ENCODE peak calls at places on chromosomes 4 and X, in four cellular contexts. D is GM23248, A is transverse colon, V is HS-5. W is an unnamed sample.

GRCh38 chr4:76208005-76208765 is 5.4 kb downstream of the SCARB2 start:
- DNase-seq in V (peak), D (peak), A (peak), W (peak)

GRCh38 chr4:1044469-1045192 is 33.2 kb downstream of the FGFRL1 start:
- DNase-seq in V (no peak), D (no peak), A (no peak), W (peak)

GRCh38 chr4:165476214-165477098 is 97.6 kb downstream of the CPE start:
- DNase-seq in V (no peak), A (no peak), D (peak), W (no peak)

GRCh38 chr4:37561803-37562207 is 124.4 kb downstream of the RELL1 start:
- DNase-seq in D (peak), A (no peak), V (peak), W (no peak)

GRCh38 chrX:134670241-134670811 is 12.1 kb upstream of the PLAC1 start:
- DNase-seq in D (peak), A (no peak), V (peak), W (peak)

GRCh38 chr4:153418581-153418980 is 47.6 kb upstream of the TMEM131L start:
- DNase-seq in V (no peak), D (peak), A (no peak), W (no peak)

GRCh38 chrX:42028113-42028512 is 104.8 kb upstream of the CASK start:
- DNase-seq in A (no peak), D (no peak), V (no peak), W (peak)

GRCh38 chrX:72038016-72038415 is 93.7 kb downstream of the RTL5 start:
- DNase-seq in D (no peak), V (no peak), A (no peak), W (no peak)

GRCh38 chrX:49951524-49952193 is 29.3 kb downstream of the CLCN5 start:
- DNase-seq in V (no peak), D (no peak), A (no peak), W (no peak)

GRCh38 chr4:145351922-145352321 is 129.7 kb upstream of the SMAD1 start:
- DNase-seq in V (no peak), D (no peak), A (no peak), W (no peak)

GRCh38 chr4:102687373-102687981 is 73.3 kb downstream of the MANBA start:
- DNase-seq in V (no peak), A (no peak), D (peak), W (no peak)

GRCh38 chr4:113292371-113293042 is 243.1 kb downstream of the ANK2 start:
- DNase-seq in V (no peak), D (peak), A (peak), W (no peak)

GRCh38 chr4:33625762-33626161 is 2618.6 kb downstream of the ARAP2 start:
- DNase-seq in A (no peak), D (no peak), V (no peak), W (no peak)

GRCh38 chr4:47490550-47490949 is 5.5 kb downstream of the ATP10D start:
- DNase-seq in V (no peak), D (peak), A (no peak), W (no peak)

W was measured in body of pancreas.